ENCODE peak calls at places on chromosomes 7 and 10, in eight cellular contexts. I is upper lobe of right lung; H is thoracic aorta; Z is esophagus squamous epithelium; D is stimulated activated CD4-positive, alpha-beta T cell treated with anti-CD3 and anti-CD28 coated beads, Interleukin-1b, Interleukin-23, amount 100 ng/mL, for 1 hour; W is NCI-H460; U is NCI-H1417; S is T-helper 22 cell. N is an unnamed sample.

GRCh38 chr10:30359373-30360206 is 10.5 kb upstream of the MTPAP start:
- DNase-seq in H (no peak), U (peak; percentile 27), W (peak; percentile 46), D (peak; percentile 42), I (no peak), Z (no peak), S (peak; percentile 17), N (peak; percentile 54)

GRCh38 chr7:2978403-2978802 is 65.3 kb downstream of the CARD11 start:
- DNase-seq in H (no peak), W (no peak), I (peak; percentile 89), D (peak; percentile 68), Z (no peak), U (no peak), S (peak; percentile 39), N (no peak)

GRCh38 chr10:969473-970150 is 18.6 kb upstream of the GTPBP4 start:
- DNase-seq in Z (no peak), H (no peak), D (no peak), S (no peak), I (no peak), W (no peak), U (no peak), N (no peak)

GRCh38 chr10:43949351-43949750 is 300.7 kb upstream of the ZNF32 start:
- DNase-seq in I (no peak), W (no peak), S (no peak), Z (no peak), U (no peak), H (no peak), D (no peak), N (peak; percentile 60)

GRCh38 chr7:73613954-73614735 is 10.2 kb downstream of the MLXIPL start:
- DNase-seq in H (no peak), W (no peak), Z (no peak), S (no peak), U (no peak), D (no peak), I (no peak), N (no peak)

GRCh38 chr7:124840435-124840834 is 74.8 kb upstream of the GPR37 start:
- DNase-seq in U (no peak), D (no peak), Z (no peak), S (no peak), W (peak; percentile 8), H (no peak), I (no peak), N (no peak)

GRCh38 chr10:69911571-69912528 is 110.1 kb downstream of the COL13A1 start:
- DNase-seq in Z (no peak), I (no peak), H (peak; percentile 42), U (no peak), D (no peak), W (no peak), S (no peak), N (no peak)

GRCh38 chr7:140697447-140698143 is 1.1 kb downstream of the NDUFB2 start:
- DNase-seq in H (no peak), D (no peak), U (no peak), Z (no peak), I (no peak), S (no peak), W (no peak), N (no peak)

GRCh38 chr7:67593807-67594206 is 597.2 kb downstream of the TYW1 start:
- DNase-seq in Z (no peak), D (no peak), S (no peak), I (no peak), U (peak; percentile 94), H (no peak), W (no peak), N (no peak)